ENCODE peak calls at places on chromosomes 11 and 22, in ten cellular contexts. One of them, this sample, is unnamed.
A peak's percentile ranks its signal among the peaks of the same experiment; 100 is the strongest.

GRCh38 chr11:32196137-32196536 is 105.3 kb downstream of the RCN1 start:
- DNase-seq in pulmonary artery endothelial cell: no peak
- DNase-seq in nephron progenitor cell: no peak
- DNase-seq in activated T-cell treated with anti-CD3 and anti-CD28 coated beads for 24 hours: no peak
- DNase-seq in neuronal stem cell: no peak
- DNase-seq in memory B cell: no peak
- DNase-seq in GM12864: no peak
- DNase-seq in activated CD4-positive, alpha-beta memory T cell treated with anti-CD3 and anti-CD28 coated beads for 36 hours: no peak
- DNase-seq in activated naive CD8-positive, alpha-beta T cell treated with anti-CD3 and anti-CD28 coated beads for 36 hours: no peak
- DNase-seq in activated CD8-positive, alpha-beta memory T cell treated with anti-CD3 and anti-CD28 coated beads for 24 hours: no peak
- DNase-seq in this sample: no peak

GRCh38 chr22:19886605-19887250 is 32.1 kb upstream of the GNB1L start:
- DNase-seq in pulmonary artery endothelial cell: peak; percentile 66
- DNase-seq in nephron progenitor cell: no peak
- DNase-seq in activated T-cell treated with anti-CD3 and anti-CD28 coated beads for 24 hours: no peak
- DNase-seq in neuronal stem cell: no peak
- DNase-seq in memory B cell: no peak
- DNase-seq in GM12864: no peak
- DNase-seq in activated CD4-positive, alpha-beta memory T cell treated with anti-CD3 and anti-CD28 coated beads for 36 hours: peak; percentile 48
- DNase-seq in activated naive CD8-positive, alpha-beta T cell treated with anti-CD3 and anti-CD28 coated beads for 36 hours: no peak
- DNase-seq in activated CD8-positive, alpha-beta memory T cell treated with anti-CD3 and anti-CD28 coated beads for 24 hours: peak; percentile 75
- DNase-seq in this sample: peak; percentile 57

GRCh38 chr11:126359431-126360048 is 4.1 kb downstream of the ST3GAL4 start:
- DNase-seq in pulmonary artery endothelial cell: no peak
- DNase-seq in nephron progenitor cell: no peak
- DNase-seq in activated T-cell treated with anti-CD3 and anti-CD28 coated beads for 24 hours: no peak
- DNase-seq in neuronal stem cell: no peak
- DNase-seq in memory B cell: no peak
- DNase-seq in GM12864: no peak
- DNase-seq in activated CD4-positive, alpha-beta memory T cell treated with anti-CD3 and anti-CD28 coated beads for 36 hours: no peak
- DNase-seq in activated naive CD8-positive, alpha-beta T cell treated with anti-CD3 and anti-CD28 coated beads for 36 hours: no peak
- DNase-seq in activated CD8-positive, alpha-beta memory T cell treated with anti-CD3 and anti-CD28 coated beads for 24 hours: no peak
- DNase-seq in this sample: no peak

GRCh38 chr11:133041928-133042890 is 490.1 kb downstream of the OPCML start:
- DNase-seq in pulmonary artery endothelial cell: no peak
- DNase-seq in nephron progenitor cell: no peak
- DNase-seq in activated T-cell treated with anti-CD3 and anti-CD28 coated beads for 24 hours: no peak
- DNase-seq in neuronal stem cell: no peak
- DNase-seq in memory B cell: no peak
- DNase-seq in GM12864: no peak
- DNase-seq in activated CD4-positive, alpha-beta memory T cell treated with anti-CD3 and anti-CD28 coated beads for 36 hours: no peak
- DNase-seq in activated naive CD8-positive, alpha-beta T cell treated with anti-CD3 and anti-CD28 coated beads for 36 hours: no peak
- DNase-seq in activated CD8-positive, alpha-beta memory T cell treated with anti-CD3 and anti-CD28 coated beads for 24 hours: no peak
- DNase-seq in this sample: no peak

GRCh38 chr11:31827458-31828206 is 16.5 kb upstream of the PAX6 start:
- DNase-seq in pulmonary artery endothelial cell: no peak
- DNase-seq in nephron progenitor cell: no peak
- DNase-seq in activated T-cell treated with anti-CD3 and anti-CD28 coated beads for 24 hours: no peak
- DNase-seq in neuronal stem cell: peak; percentile 36
- DNase-seq in memory B cell: no peak
- DNase-seq in GM12864: no peak
- DNase-seq in activated CD4-positive, alpha-beta memory T cell treated with anti-CD3 and anti-CD28 coated beads for 36 hours: no peak
- DNase-seq in activated naive CD8-positive, alpha-beta T cell treated with anti-CD3 and anti-CD28 coated beads for 36 hours: no peak
- DNase-seq in activated CD8-positive, alpha-beta memory T cell treated with anti-CD3 and anti-CD28 coated beads for 24 hours: no peak
- DNase-seq in this sample: no peak

GRCh38 chr11:83852012-83852411 is 565.8 kb upstream of the CCDC90B start:
- DNase-seq in pulmonary artery endothelial cell: no peak
- DNase-seq in nephron progenitor cell: no peak
- DNase-seq in activated T-cell treated with anti-CD3 and anti-CD28 coated beads for 24 hours: no peak
- DNase-seq in neuronal stem cell: no peak
- DNase-seq in memory B cell: no peak
- DNase-seq in GM12864: no peak
- DNase-seq in activated CD4-positive, alpha-beta memory T cell treated with anti-CD3 and anti-CD28 coated beads for 36 hours: no peak
- DNase-seq in activated naive CD8-positive, alpha-beta T cell treated with anti-CD3 and anti-CD28 coated beads for 36 hours: no peak
- DNase-seq in activated CD8-positive, alpha-beta memory T cell treated with anti-CD3 and anti-CD28 coated beads for 24 hours: no peak
- DNase-seq in this sample: no peak

GRCh38 chr11:35927730-35928129 is 16.1 kb upstream of the LDLRAD3 start:
- DNase-seq in pulmonary artery endothelial cell: no peak
- DNase-seq in nephron progenitor cell: no peak
- DNase-seq in activated T-cell treated with anti-CD3 and anti-CD28 coated beads for 24 hours: no peak
- DNase-seq in neuronal stem cell: no peak
- DNase-seq in memory B cell: no peak
- DNase-seq in GM12864: no peak
- DNase-seq in activated CD4-positive, alpha-beta memory T cell treated with anti-CD3 and anti-CD28 coated beads for 36 hours: no peak
- DNase-seq in activated naive CD8-positive, alpha-beta T cell treated with anti-CD3 and anti-CD28 coated beads for 36 hours: no peak
- DNase-seq in activated CD8-positive, alpha-beta memory T cell treated with anti-CD3 and anti-CD28 coated beads for 24 hours: no peak
- DNase-seq in this sample: no peak

GRCh38 chr11:69411257-69411924 is 70.1 kb upstream of the LINC01488 start:
- DNase-seq in pulmonary artery endothelial cell: no peak
- DNase-seq in nephron progenitor cell: no peak
- DNase-seq in activated T-cell treated with anti-CD3 and anti-CD28 coated beads for 24 hours: no peak
- DNase-seq in neuronal stem cell: no peak
- DNase-seq in memory B cell: no peak
- DNase-seq in GM12864: no peak
- DNase-seq in activated CD4-positive, alpha-beta memory T cell treated with anti-CD3 and anti-CD28 coated beads for 36 hours: no peak
- DNase-seq in activated naive CD8-positive, alpha-beta T cell treated with anti-CD3 and anti-CD28 coated beads for 36 hours: no peak
- DNase-seq in activated CD8-positive, alpha-beta memory T cell treated with anti-CD3 and anti-CD28 coated beads for 24 hours: no peak
- DNase-seq in this sample: no peak

GRCh38 chr11:4919250-4919649 is at the start of gene OR51G2:
- DNase-seq in pulmonary artery endothelial cell: no peak
- DNase-seq in nephron progenitor cell: no peak
- DNase-seq in activated T-cell treated with anti-CD3 and anti-CD28 coated beads for 24 hours: no peak
- DNase-seq in neuronal stem cell: no peak
- DNase-seq in memory B cell: no peak
- DNase-seq in GM12864: no peak
- DNase-seq in activated CD4-positive, alpha-beta memory T cell treated with anti-CD3 and anti-CD28 coated beads for 36 hours: no peak
- DNase-seq in activated naive CD8-positive, alpha-beta T cell treated with anti-CD3 and anti-CD28 coated beads for 36 hours: no peak
- DNase-seq in activated CD8-positive, alpha-beta memory T cell treated with anti-CD3 and anti-CD28 coated beads for 24 hours: no peak
- DNase-seq in this sample: no peak

GRCh38 chr22:18012528-18012927 is 11.8 kb downstream of the MICAL3 start:
- DNase-seq in pulmonary artery endothelial cell: no peak
- DNase-seq in nephron progenitor cell: no peak
- DNase-seq in activated T-cell treated with anti-CD3 and anti-CD28 coated beads for 24 hours: no peak
- DNase-seq in neuronal stem cell: no peak
- DNase-seq in memory B cell: no peak
- DNase-seq in GM12864: no peak
- DNase-seq in activated CD4-positive, alpha-beta memory T cell treated with anti-CD3 and anti-CD28 coated beads for 36 hours: no peak
- DNase-seq in activated naive CD8-positive, alpha-beta T cell treated with anti-CD3 and anti-CD28 coated beads for 36 hours: no peak
- DNase-seq in activated CD8-positive, alpha-beta memory T cell treated with anti-CD3 and anti-CD28 coated beads for 24 hours: no peak
- DNase-seq in this sample: no peak

GRCh38 chr22:42162728-42163489 is 32.3 kb upstream of the CYP2D6 start:
- DNase-seq in pulmonary artery endothelial cell: no peak
- DNase-seq in nephron progenitor cell: no peak
- DNase-seq in activated T-cell treated with anti-CD3 and anti-CD28 coated beads for 24 hours: no peak
- DNase-seq in neuronal stem cell: no peak
- DNase-seq in memory B cell: no peak
- DNase-seq in GM12864: no peak
- DNase-seq in activated CD4-positive, alpha-beta memory T cell treated with anti-CD3 and anti-CD28 coated beads for 36 hours: no peak
- DNase-seq in activated naive CD8-positive, alpha-beta T cell treated with anti-CD3 and anti-CD28 coated beads for 36 hours: no peak
- DNase-seq in activated CD8-positive, alpha-beta memory T cell treated with anti-CD3 and anti-CD28 coated beads for 24 hours: no peak
- DNase-seq in this sample: no peak

GRCh38 chr11:83612891-83613766 is 327.0 kb upstream of the CCDC90B start:
- DNase-seq in pulmonary artery endothelial cell: no peak
- DNase-seq in nephron progenitor cell: no peak
- DNase-seq in activated T-cell treated with anti-CD3 and anti-CD28 coated beads for 24 hours: no peak
- DNase-seq in neuronal stem cell: peak; percentile 30
- DNase-seq in memory B cell: no peak
- DNase-seq in GM12864: peak; percentile 55
- DNase-seq in activated CD4-positive, alpha-beta memory T cell treated with anti-CD3 and anti-CD28 coated beads for 36 hours: no peak
- DNase-seq in activated naive CD8-positive, alpha-beta T cell treated with anti-CD3 and anti-CD28 coated beads for 36 hours: no peak
- DNase-seq in activated CD8-positive, alpha-beta memory T cell treated with anti-CD3 and anti-CD28 coated beads for 24 hours: no peak
- DNase-seq in this sample: no peak

GRCh38 chr11:130847517-130847916 is 68.8 kb downstream of the SNX19 start:
- DNase-seq in pulmonary artery endothelial cell: no peak
- DNase-seq in nephron progenitor cell: no peak
- DNase-seq in activated T-cell treated with anti-CD3 and anti-CD28 coated beads for 24 hours: no peak
- DNase-seq in neuronal stem cell: no peak
- DNase-seq in memory B cell: no peak
- DNase-seq in GM12864: no peak
- DNase-seq in activated CD4-positive, alpha-beta memory T cell treated with anti-CD3 and anti-CD28 coated beads for 36 hours: no peak
- DNase-seq in activated naive CD8-positive, alpha-beta T cell treated with anti-CD3 and anti-CD28 coated beads for 36 hours: no peak
- DNase-seq in activated CD8-positive, alpha-beta memory T cell treated with anti-CD3 and anti-CD28 coated beads for 24 hours: no peak
- DNase-seq in this sample: no peak

GRCh38 chr11:71255323-71255722 is 2.9 kb upstream of the SHANK2 start:
- DNase-seq in pulmonary artery endothelial cell: no peak
- DNase-seq in nephron progenitor cell: no peak
- DNase-seq in activated T-cell treated with anti-CD3 and anti-CD28 coated beads for 24 hours: no peak
- DNase-seq in neuronal stem cell: no peak
- DNase-seq in memory B cell: no peak
- DNase-seq in GM12864: no peak
- DNase-seq in activated CD4-positive, alpha-beta memory T cell treated with anti-CD3 and anti-CD28 coated beads for 36 hours: no peak
- DNase-seq in activated naive CD8-positive, alpha-beta T cell treated with anti-CD3 and anti-CD28 coated beads for 36 hours: no peak
- DNase-seq in activated CD8-positive, alpha-beta memory T cell treated with anti-CD3 and anti-CD28 coated beads for 24 hours: no peak
- DNase-seq in this sample: no peak

GRCh38 chr11:9462172-9462799 is 1.5 kb downstream of the ZNF143 start:
- DNase-seq in pulmonary artery endothelial cell: no peak
- DNase-seq in nephron progenitor cell: no peak
- DNase-seq in activated T-cell treated with anti-CD3 and anti-CD28 coated beads for 24 hours: no peak
- DNase-seq in neuronal stem cell: no peak
- DNase-seq in memory B cell: no peak
- DNase-seq in GM12864: no peak
- DNase-seq in activated CD4-positive, alpha-beta memory T cell treated with anti-CD3 and anti-CD28 coated beads for 36 hours: no peak
- DNase-seq in activated naive CD8-positive, alpha-beta T cell treated with anti-CD3 and anti-CD28 coated beads for 36 hours: no peak
- DNase-seq in activated CD8-positive, alpha-beta memory T cell treated with anti-CD3 and anti-CD28 coated beads for 24 hours: no peak
- DNase-seq in this sample: no peak

GRCh38 chr11:112345708-112346107 is 85.0 kb upstream of the PLET1 start:
- DNase-seq in pulmonary artery endothelial cell: no peak
- DNase-seq in nephron progenitor cell: no peak
- DNase-seq in activated T-cell treated with anti-CD3 and anti-CD28 coated beads for 24 hours: no peak
- DNase-seq in neuronal stem cell: no peak
- DNase-seq in memory B cell: no peak
- DNase-seq in GM12864: no peak
- DNase-seq in activated CD4-positive, alpha-beta memory T cell treated with anti-CD3 and anti-CD28 coated beads for 36 hours: no peak
- DNase-seq in activated naive CD8-positive, alpha-beta T cell treated with anti-CD3 and anti-CD28 coated beads for 36 hours: no peak
- DNase-seq in activated CD8-positive, alpha-beta memory T cell treated with anti-CD3 and anti-CD28 coated beads for 24 hours: no peak
- DNase-seq in this sample: no peak

GRCh38 chr11:74487875-74488274 is 5.6 kb downstream of the LIPT2 start:
- DNase-seq in pulmonary artery endothelial cell: no peak
- DNase-seq in nephron progenitor cell: no peak
- DNase-seq in activated T-cell treated with anti-CD3 and anti-CD28 coated beads for 24 hours: no peak
- DNase-seq in neuronal stem cell: no peak
- DNase-seq in memory B cell: no peak
- DNase-seq in GM12864: no peak
- DNase-seq in activated CD4-positive, alpha-beta memory T cell treated with anti-CD3 and anti-CD28 coated beads for 36 hours: no peak
- DNase-seq in activated naive CD8-positive, alpha-beta T cell treated with anti-CD3 and anti-CD28 coated beads for 36 hours: no peak
- DNase-seq in activated CD8-positive, alpha-beta memory T cell treated with anti-CD3 and anti-CD28 coated beads for 24 hours: no peak
- DNase-seq in this sample: peak; percentile 13